ENCODE peak calls at places on chromosomes 1 and 21, in nine cellular contexts. M is left lung, L is breast epithelium, Q is OCI-LY7, I is stomach, S is HL-60, K is gastrocnemius medialis, Y is RWPE1, R is sigmoid colon. X is an unnamed sample.
A peak's percentile ranks its signal among the peaks of the same experiment; 100 is the strongest.

GRCh38 chr1:116373451-116374339 is 651 bp downstream of the ATP1A1 start:
- DNase-seq in M (peak; percentile 93), L (peak; percentile 78), Q (peak; percentile 65), I (peak; percentile 78), S (peak; percentile 47), K (peak; percentile 76), Y (no peak), R (peak; percentile 88), X (peak; percentile 71)

GRCh38 chr1:241419986-241420385 is 63.0 kb upstream of the RGS7 start:
- DNase-seq in M (no peak), L (no peak), Q (no peak), I (no peak), S (no peak), K (no peak), Y (no peak), R (no peak), X (no peak)

GRCh38 chr1:164562947-164563346 is 4.0 kb downstream of the PBX1 start:
- DNase-seq in M (no peak), L (no peak), Q (no peak), I (no peak), S (no peak), K (no peak), Y (no peak), R (no peak), X (no peak)

GRCh38 chr1:84853743-84854721 is 39.0 kb downstream of the LPAR3 start:
- DNase-seq in M (no peak), L (no peak), Q (peak; percentile 33), I (no peak), S (no peak), K (no peak), Y (peak; percentile 88), R (no peak), X (no peak)

GRCh38 chr1:179677882-179678281 is 65.2 kb upstream of the FAM163A start:
- DNase-seq in M (no peak), L (no peak), Q (no peak), I (no peak), S (no peak), K (no peak), Y (no peak), R (no peak), X (no peak)

GRCh38 chr1:210294991-210295773 is 33.5 kb upstream of the HHAT start:
- DNase-seq in M (no peak), L (peak; percentile 25), Q (no peak), I (no peak), S (no peak), K (peak; percentile 16), Y (no peak), R (peak; percentile 74), X (no peak)

GRCh38 chr1:162141273-162142023 is 72.0 kb downstream of the NOS1AP start:
- DNase-seq in M (no peak), L (no peak), Q (no peak), I (no peak), S (no peak), K (no peak), Y (peak; percentile 82), R (no peak), X (no peak)

GRCh38 chr1:61079276-61079897 is 3.0 kb upstream of the NFIA start:
- DNase-seq in M (no peak), L (no peak), Q (no peak), I (no peak), S (no peak), K (no peak), Y (no peak), R (no peak), X (no peak)

DNA sequence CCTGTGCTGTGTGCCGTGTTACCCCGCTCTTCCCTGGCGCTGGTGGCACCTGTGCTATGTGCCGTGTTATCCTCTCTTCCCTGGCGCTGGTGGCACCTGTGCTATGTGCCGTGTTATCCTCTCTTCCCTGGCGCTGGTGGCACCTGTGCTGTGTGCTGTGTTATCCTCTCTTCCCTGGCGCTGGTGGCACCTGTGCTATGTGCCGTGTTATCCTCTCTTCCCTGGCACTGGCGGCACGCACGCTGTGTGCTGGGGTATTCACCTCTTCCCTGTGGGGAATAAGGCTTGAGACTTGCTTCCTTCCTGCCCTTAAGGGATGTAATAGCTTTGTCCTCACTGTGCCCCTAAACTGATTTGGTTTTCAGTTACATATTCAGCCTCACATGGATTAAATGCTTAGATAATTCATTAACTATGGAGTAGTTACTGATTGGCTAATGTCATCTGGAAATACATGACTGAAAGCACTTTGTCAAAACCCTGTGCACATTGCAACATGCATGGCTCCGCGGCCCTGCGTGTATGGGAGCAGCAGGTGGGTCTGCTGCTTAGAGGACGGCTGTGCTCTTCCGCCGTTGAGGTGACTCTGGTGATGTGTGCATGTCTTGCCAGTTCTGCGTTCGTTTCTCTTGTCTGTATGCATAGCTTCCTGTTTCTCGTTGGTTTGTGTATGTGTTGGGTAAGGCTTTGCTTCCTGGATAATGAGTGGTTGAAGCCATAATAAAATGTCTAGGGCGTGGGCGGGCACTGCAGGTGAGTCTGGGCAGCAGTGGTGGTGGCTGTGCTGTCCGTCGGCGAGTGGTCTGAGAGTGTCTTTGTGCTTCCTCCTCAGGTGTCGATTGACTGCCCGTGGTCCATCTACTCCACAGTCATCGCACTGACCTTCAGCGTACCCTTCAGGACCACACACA is 17.9 kb upstream of the PWP2 start:
- DNase-seq in M (no peak), L (peak; percentile 12), Q (peak; percentile 70), I (peak; percentile 25), S (peak; percentile 79), K (no peak), Y (no peak), R (peak; percentile 30), X (peak; percentile 41)
- H3K27ac ChIP-seq in M (no peak overlapping the region), L (no peak overlapping the region), Q (peak overlapping the region; percentile 77), I (no peak overlapping the region), S (peak overlapping the region; percentile 84), K (no peak overlapping the region), Y (no peak overlapping the region), R (no peak overlapping the region), X (no peak overlapping the region)

GRCh38 chr1:202172015-202172355 is 11.6 kb upstream of the PTPN7 start:
- DNase-seq in M (no peak), L (no peak), Q (no peak), I (no peak), S (no peak), K (no peak), Y (no peak), R (no peak), X (no peak)

GRCh38 chr1:202170726-202171125 is 10.3 kb upstream of the PTPN7 start:
- DNase-seq in M (no peak), L (no peak), Q (peak; percentile 29), I (no peak), S (no peak), K (no peak), Y (no peak), R (no peak), X (no peak)

GRCh38 chr1:202171292-202172014 is 11.1 kb upstream of the PTPN7 start:
- DNase-seq in M (peak; percentile 65), L (no peak), Q (no peak), I (no peak), S (no peak), K (no peak), Y (no peak), R (no peak), X (no peak)

GRCh38 chr1:202176949-202177927 is 16.4 kb upstream of the LGR6 start:
- DNase-seq in M (no peak), L (no peak), Q (no peak), I (no peak), S (no peak), K (no peak), Y (no peak), R (no peak), X (no peak)

GRCh38 chr1:202173993-202174392 is 13.6 kb upstream of the PTPN7 start:
- DNase-seq in M (peak; percentile 45), L (no peak), Q (no peak), I (no peak), S (no peak), K (no peak), Y (no peak), R (no peak), X (no peak)
- TF ChIP-seq CTCF in M (no peak), L (no peak), Q (no peak), I (no peak), S (no peak), K (no peak), Y (no peak), R (no peak), X (no peak)

DNA sequence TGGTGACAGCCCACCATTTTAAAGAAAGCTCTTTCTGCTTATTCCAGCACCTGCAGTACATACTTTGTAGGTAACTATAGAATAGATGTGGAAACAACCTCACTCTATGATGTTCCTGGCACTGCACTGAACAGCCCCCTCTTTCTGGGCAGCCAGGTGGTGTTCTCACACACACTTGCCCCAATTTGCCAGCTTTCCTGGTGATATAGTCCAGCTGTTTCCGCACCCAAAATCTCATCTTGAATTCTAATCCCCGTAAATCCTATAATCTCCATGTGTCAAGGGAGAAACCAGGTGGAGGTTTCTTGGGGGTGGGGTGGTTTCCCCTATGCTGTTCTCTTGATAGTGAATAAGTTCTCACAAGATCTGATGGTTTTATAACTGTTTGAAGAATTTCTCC is 102.2 kb downstream of the FCRL5 start:
- DNase-seq in M (no peak), L (no peak), Q (no peak), I (no peak), S (no peak), K (no peak), Y (no peak), R (no peak), X (no peak)
- H3K27ac ChIP-seq in M (no peak overlapping the region), L (no peak overlapping the region), Q (no peak overlapping the region), I (no peak overlapping the region), S (no peak overlapping the region), K (no peak overlapping the region), Y (no peak overlapping the region), R (no peak overlapping the region), X (no peak overlapping the region)

GRCh38 chr1:195345149-195345548 is 1263.1 kb downstream of the KCNT2 start:
- DNase-seq in M (peak; percentile 3), L (no peak), Q (no peak), I (no peak), S (no peak), K (no peak), Y (no peak), R (no peak), X (no peak)
- TF ChIP-seq CTCF in M (no peak), L (no peak), Q (no peak), I (no peak), S (no peak), K (no peak), Y (no peak), R (no peak), X (no peak)

GRCh38 chr1:78096976-78097375 is 51.2 kb downstream of the GIPC2 start:
- DNase-seq in M (no peak), L (no peak), Q (no peak), I (no peak), S (no peak), K (no peak), Y (no peak), R (no peak), X (no peak)

GRCh38 chr1:78091215-78091813 is 45.5 kb downstream of the GIPC2 start:
- DNase-seq in M (no peak), L (no peak), Q (no peak), I (no peak), S (no peak), K (no peak), Y (no peak), R (no peak), X (no peak)

GRCh38 chr1:78092686-78093085 is 46.9 kb downstream of the GIPC2 start:
- DNase-seq in M (no peak), L (no peak), Q (no peak), I (no peak), S (no peak), K (no peak), Y (peak; percentile 84), R (no peak), X (no peak)

GRCh38 chr1:78091886-78092285 is 46.1 kb downstream of the GIPC2 start:
- DNase-seq in M (no peak), L (no peak), Q (no peak), I (no peak), S (no peak), K (no peak), Y (no peak), R (no peak), X (no peak)

GRCh38 chr1:78095618-78096416 is 50.1 kb downstream of the GIPC2 start:
- DNase-seq in M (no peak), L (no peak), Q (no peak), I (no peak), S (no peak), K (no peak), Y (peak; percentile 65), R (no peak), X (no peak)
- H3K27ac ChIP-seq in M (no peak overlapping the region), L (no peak overlapping the region), Q (no peak overlapping the region), I (no peak overlapping the region), S (no peak overlapping the region), K (peak overlapping the region; percentile 53), Y (no peak overlapping the region), R (peak overlapping the region; percentile 64), X (no peak overlapping the region)

X was measured in tibial artery.